ENCODE peak calls at places on chromosomes 16 and 17, in nine cellular contexts. One of them, this sample, is unnamed.

GRCh38 chr17:50264263-50265113 is 9.8 kb upstream of the TMEM92 start:
- DNase-seq in DMS 273 treated with DMSO at 0.1 percent for 48 hours: no peak
- DNase-seq in activated CD4-positive, alpha-beta memory T cell treated with anti-CD3 and anti-CD28 coated beads, Interleukin-2, amount 10 ng/mL, durations not matched to agents 7 days and 5 days: no peak
- DNase-seq in astrocyte of the spinal cord: peak; percentile 65
- DNase-seq in cardiac muscle cell: peak; percentile 35
- DNase-seq in effector memory CD4-positive, alpha-beta T cell: no peak
- DNase-seq in NCI-H2081: no peak
- DNase-seq in EH: peak; percentile 75
- DNase-seq in iris pigment epithelial cell: peak; percentile 47
- DNase-seq in this sample: no peak

GRCh38 chr16:67445913-67446907 is 15.3 kb downstream of the HSD11B2 start:
- DNase-seq in NCI-H2081: no peak
- DNase-seq in cardiac muscle cell: no peak
- DNase-seq in DMS 273 treated with DMSO at 0.1 percent for 48 hours: peak; percentile 49
- DNase-seq in activated CD4-positive, alpha-beta memory T cell treated with anti-CD3 and anti-CD28 coated beads, Interleukin-2, amount 10 ng/mL, durations not matched to agents 7 days and 5 days: no peak
- DNase-seq in effector memory CD4-positive, alpha-beta T cell: no peak
- DNase-seq in astrocyte of the spinal cord: no peak
- DNase-seq in iris pigment epithelial cell: no peak
- DNase-seq in EH: no peak
- DNase-seq in this sample: no peak

GRCh38 chr17:15233022-15233805 is 31.9 kb downstream of the PMP22 start:
- DNase-seq in EH: peak; percentile 77
- DNase-seq in astrocyte of the spinal cord: peak; percentile 31
- DNase-seq in NCI-H2081: no peak
- DNase-seq in iris pigment epithelial cell: peak; percentile 70
- DNase-seq in cardiac muscle cell: no peak
- DNase-seq in effector memory CD4-positive, alpha-beta T cell: no peak
- DNase-seq in activated CD4-positive, alpha-beta memory T cell treated with anti-CD3 and anti-CD28 coated beads, Interleukin-2, amount 10 ng/mL, durations not matched to agents 7 days and 5 days: no peak
- DNase-seq in DMS 273 treated with DMSO at 0.1 percent for 48 hours: no peak
- DNase-seq in this sample: peak; percentile 32

GRCh38 chr16:50310308-50311133 is 44.2 kb downstream of the ADCY7 start:
- DNase-seq in NCI-H2081: no peak
- DNase-seq in DMS 273 treated with DMSO at 0.1 percent for 48 hours: no peak
- DNase-seq in iris pigment epithelial cell: no peak
- DNase-seq in astrocyte of the spinal cord: no peak
- DNase-seq in cardiac muscle cell: no peak
- DNase-seq in effector memory CD4-positive, alpha-beta T cell: no peak
- DNase-seq in activated CD4-positive, alpha-beta memory T cell treated with anti-CD3 and anti-CD28 coated beads, Interleukin-2, amount 10 ng/mL, durations not matched to agents 7 days and 5 days: peak; percentile 16
- DNase-seq in EH: no peak
- DNase-seq in this sample: no peak

GRCh38 chr17:6557040-6557438 is 684 bp upstream of the PITPNM3 start:
- DNase-seq in activated CD4-positive, alpha-beta memory T cell treated with anti-CD3 and anti-CD28 coated beads, Interleukin-2, amount 10 ng/mL, durations not matched to agents 7 days and 5 days: no peak
- DNase-seq in cardiac muscle cell: no peak
- DNase-seq in DMS 273 treated with DMSO at 0.1 percent for 48 hours: no peak
- DNase-seq in iris pigment epithelial cell: no peak
- DNase-seq in EH: no peak
- DNase-seq in astrocyte of the spinal cord: no peak
- DNase-seq in NCI-H2081: no peak
- DNase-seq in effector memory CD4-positive, alpha-beta T cell: no peak
- DNase-seq in this sample: no peak

GRCh38 chr17:17876959-17877547 is 40.3 kb upstream of the SREBF1 start:
- DNase-seq in activated CD4-positive, alpha-beta memory T cell treated with anti-CD3 and anti-CD28 coated beads, Interleukin-2, amount 10 ng/mL, durations not matched to agents 7 days and 5 days: no peak
- DNase-seq in NCI-H2081: no peak
- DNase-seq in effector memory CD4-positive, alpha-beta T cell: no peak
- DNase-seq in DMS 273 treated with DMSO at 0.1 percent for 48 hours: no peak
- DNase-seq in cardiac muscle cell: peak; percentile 23
- DNase-seq in iris pigment epithelial cell: peak; percentile 40
- DNase-seq in astrocyte of the spinal cord: peak; percentile 56
- DNase-seq in EH: peak; percentile 62
- DNase-seq in this sample: peak; percentile 13

GRCh38 chr17:69672924-69673323 is 258.4 kb downstream of the MAP2K6 start:
- DNase-seq in iris pigment epithelial cell: peak; percentile 89
- DNase-seq in DMS 273 treated with DMSO at 0.1 percent for 48 hours: no peak
- DNase-seq in effector memory CD4-positive, alpha-beta T cell: no peak
- DNase-seq in astrocyte of the spinal cord: peak; percentile 73
- DNase-seq in activated CD4-positive, alpha-beta memory T cell treated with anti-CD3 and anti-CD28 coated beads, Interleukin-2, amount 10 ng/mL, durations not matched to agents 7 days and 5 days: no peak
- DNase-seq in NCI-H2081: no peak
- DNase-seq in cardiac muscle cell: no peak
- DNase-seq in EH: peak; percentile 81
- DNase-seq in this sample: peak; percentile 78

GRCh38 chr16:59039066-59039465 is 304.9 kb upstream of the GOT2 start:
- DNase-seq in astrocyte of the spinal cord: no peak
- DNase-seq in cardiac muscle cell: no peak
- DNase-seq in NCI-H2081: no peak
- DNase-seq in DMS 273 treated with DMSO at 0.1 percent for 48 hours: peak; percentile 28
- DNase-seq in EH: peak; percentile 20
- DNase-seq in iris pigment epithelial cell: no peak
- DNase-seq in effector memory CD4-positive, alpha-beta T cell: no peak
- DNase-seq in activated CD4-positive, alpha-beta memory T cell treated with anti-CD3 and anti-CD28 coated beads, Interleukin-2, amount 10 ng/mL, durations not matched to agents 7 days and 5 days: no peak
- DNase-seq in this sample: no peak

GRCh38 chr16:67283039-67283825 is 3.9 kb downstream of the PLEKHG4 start:
- DNase-seq in cardiac muscle cell: no peak
- DNase-seq in astrocyte of the spinal cord: no peak
- DNase-seq in iris pigment epithelial cell: peak; percentile 64
- DNase-seq in DMS 273 treated with DMSO at 0.1 percent for 48 hours: no peak
- DNase-seq in EH: peak; percentile 59
- DNase-seq in activated CD4-positive, alpha-beta memory T cell treated with anti-CD3 and anti-CD28 coated beads, Interleukin-2, amount 10 ng/mL, durations not matched to agents 7 days and 5 days: no peak
- DNase-seq in effector memory CD4-positive, alpha-beta T cell: no peak
- DNase-seq in NCI-H2081: no peak
- DNase-seq in this sample: no peak

GRCh38 chr16:12629271-12629670 is 174.4 kb downstream of the CPPED1 start:
- DNase-seq in activated CD4-positive, alpha-beta memory T cell treated with anti-CD3 and anti-CD28 coated beads, Interleukin-2, amount 10 ng/mL, durations not matched to agents 7 days and 5 days: no peak
- DNase-seq in DMS 273 treated with DMSO at 0.1 percent for 48 hours: no peak
- DNase-seq in astrocyte of the spinal cord: no peak
- DNase-seq in EH: no peak
- DNase-seq in NCI-H2081: no peak
- DNase-seq in cardiac muscle cell: no peak
- DNase-seq in effector memory CD4-positive, alpha-beta T cell: no peak
- DNase-seq in iris pigment epithelial cell: no peak
- DNase-seq in this sample: no peak

GRCh38 chr16:53534206-53534605 is 31.2 kb upstream of the AKTIP start:
- DNase-seq in cardiac muscle cell: no peak
- DNase-seq in iris pigment epithelial cell: no peak
- DNase-seq in astrocyte of the spinal cord: no peak
- DNase-seq in DMS 273 treated with DMSO at 0.1 percent for 48 hours: no peak
- DNase-seq in effector memory CD4-positive, alpha-beta T cell: no peak
- DNase-seq in activated CD4-positive, alpha-beta memory T cell treated with anti-CD3 and anti-CD28 coated beads, Interleukin-2, amount 10 ng/mL, durations not matched to agents 7 days and 5 days: no peak
- DNase-seq in EH: no peak
- DNase-seq in NCI-H2081: no peak
- DNase-seq in this sample: no peak

GRCh38 chr16:31118223-31119155 is 1.0 kb downstream of the KAT8 start:
- DNase-seq in astrocyte of the spinal cord: peak; percentile 33
- DNase-seq in effector memory CD4-positive, alpha-beta T cell: no peak
- DNase-seq in iris pigment epithelial cell: peak; percentile 92
- DNase-seq in DMS 273 treated with DMSO at 0.1 percent for 48 hours: no peak
- DNase-seq in NCI-H2081: no peak
- DNase-seq in activated CD4-positive, alpha-beta memory T cell treated with anti-CD3 and anti-CD28 coated beads, Interleukin-2, amount 10 ng/mL, durations not matched to agents 7 days and 5 days: no peak
- DNase-seq in cardiac muscle cell: no peak
- DNase-seq in EH: peak; percentile 90
- DNase-seq in this sample: no peak

GRCh38 chr16:19980866-19981265 is 92.8 kb downstream of the GPR139 start:
- DNase-seq in effector memory CD4-positive, alpha-beta T cell: no peak
- DNase-seq in EH: no peak
- DNase-seq in NCI-H2081: no peak
- DNase-seq in astrocyte of the spinal cord: no peak
- DNase-seq in iris pigment epithelial cell: peak; percentile 22
- DNase-seq in DMS 273 treated with DMSO at 0.1 percent for 48 hours: no peak
- DNase-seq in cardiac muscle cell: peak; percentile 25
- DNase-seq in activated CD4-positive, alpha-beta memory T cell treated with anti-CD3 and anti-CD28 coated beads, Interleukin-2, amount 10 ng/mL, durations not matched to agents 7 days and 5 days: no peak
- DNase-seq in this sample: peak; percentile 27

GRCh38 chr17:17030515-17031211 is 11.6 kb upstream of the MPRIP start:
- DNase-seq in DMS 273 treated with DMSO at 0.1 percent for 48 hours: no peak
- DNase-seq in astrocyte of the spinal cord: no peak
- DNase-seq in NCI-H2081: no peak
- DNase-seq in iris pigment epithelial cell: no peak
- DNase-seq in cardiac muscle cell: no peak
- DNase-seq in activated CD4-positive, alpha-beta memory T cell treated with anti-CD3 and anti-CD28 coated beads, Interleukin-2, amount 10 ng/mL, durations not matched to agents 7 days and 5 days: no peak
- DNase-seq in EH: no peak
- DNase-seq in effector memory CD4-positive, alpha-beta T cell: no peak
- DNase-seq in this sample: no peak

GRCh38 chr16:68823401-68823800 is 19.9 kb upstream of the TANGO6 start:
- DNase-seq in EH: peak; percentile 93
- DNase-seq in DMS 273 treated with DMSO at 0.1 percent for 48 hours: no peak
- DNase-seq in iris pigment epithelial cell: peak; percentile 93
- DNase-seq in activated CD4-positive, alpha-beta memory T cell treated with anti-CD3 and anti-CD28 coated beads, Interleukin-2, amount 10 ng/mL, durations not matched to agents 7 days and 5 days: no peak
- DNase-seq in astrocyte of the spinal cord: peak; percentile 79
- DNase-seq in NCI-H2081: no peak
- DNase-seq in effector memory CD4-positive, alpha-beta T cell: no peak
- DNase-seq in cardiac muscle cell: no peak
- DNase-seq in this sample: peak; percentile 55

GRCh38 chr17:43517615-43518386 is 28.3 kb downstream of the ETV4 start:
- DNase-seq in iris pigment epithelial cell: peak; percentile 76
- DNase-seq in activated CD4-positive, alpha-beta memory T cell treated with anti-CD3 and anti-CD28 coated beads, Interleukin-2, amount 10 ng/mL, durations not matched to agents 7 days and 5 days: no peak
- DNase-seq in astrocyte of the spinal cord: peak; percentile 58
- DNase-seq in cardiac muscle cell: no peak
- DNase-seq in EH: peak; percentile 68
- DNase-seq in effector memory CD4-positive, alpha-beta T cell: no peak
- DNase-seq in DMS 273 treated with DMSO at 0.1 percent for 48 hours: no peak
- DNase-seq in NCI-H2081: no peak
- DNase-seq in this sample: peak; percentile 81

GRCh38 chr17:36600936-36601302 is 464 bp upstream of the MRM1 start:
- DNase-seq in EH: no peak
- DNase-seq in DMS 273 treated with DMSO at 0.1 percent for 48 hours: no peak
- DNase-seq in iris pigment epithelial cell: peak; percentile 28
- DNase-seq in NCI-H2081: no peak
- DNase-seq in activated CD4-positive, alpha-beta memory T cell treated with anti-CD3 and anti-CD28 coated beads, Interleukin-2, amount 10 ng/mL, durations not matched to agents 7 days and 5 days: no peak
- DNase-seq in astrocyte of the spinal cord: no peak
- DNase-seq in effector memory CD4-positive, alpha-beta T cell: no peak
- DNase-seq in cardiac muscle cell: no peak
- DNase-seq in this sample: no peak